ENCODE peak calls at places on chromosomes 6 and 20, in eight cellular contexts. V is Panc1; A is lung; L is psoas muscle; T is breast epithelium; S is ovary; Q is left lung; J is CD4-positive, alpha-beta memory T cell. U is an unnamed sample.

GRCh38 chr6:25035451-25036435 is 100.0 kb upstream of the RIPOR2 start:
- DNase-seq in V (no peak), A (no peak), L (no peak), T (no peak), S (no peak), Q (no peak), J (peak; percentile 45), U (no peak)

GRCh38 chr20:42688576-42688975 is 501.1 kb downstream of the PTPRT start:
- DNase-seq in V (no peak), A (no peak), L (no peak), T (no peak), S (no peak), Q (no peak), J (no peak), U (no peak)

GRCh38 chr6:27864906-27865883 is 47.0 kb downstream of the OR2B2 start:
- DNase-seq in V (peak; percentile 95), A (peak; percentile 63), L (peak; percentile 70), T (peak; percentile 70), S (peak; percentile 33), Q (peak; percentile 91), J (peak; percentile 86), U (peak; percentile 87)

GRCh38 chr6:113886512-113886911 is 29.4 kb downstream of the MARCKS start:
- DNase-seq in V (no peak), A (no peak), L (no peak), T (no peak), S (no peak), Q (no peak), J (no peak), U (no peak)

GRCh38 chr6:2450546-2450945 is 205.1 kb upstream of the GMDS start:
- DNase-seq in V (no peak), A (no peak), L (peak; percentile 68), T (peak; percentile 34), S (no peak), Q (no peak), J (no peak), U (no peak)

GRCh38 chr6:88008821-88009220 is 38.8 kb upstream of the SPACA1 start:
- DNase-seq in V (peak; percentile 8), A (no peak), L (no peak), T (no peak), S (no peak), Q (no peak), J (no peak), U (no peak)

GRCh38 chr6:87122477-87122876 is 27.6 kb upstream of the CGA start:
- DNase-seq in V (no peak), A (no peak), L (no peak), T (no peak), S (no peak), Q (peak; percentile 73), J (no peak), U (no peak)

GRCh38 chr6:10478187-10479040 is 42.7 kb upstream of the GCNT2 start:
- DNase-seq in V (peak; percentile 52), A (no peak), L (no peak), T (no peak), S (no peak), Q (no peak), J (no peak), U (no peak)

GRCh38 chr6:56550307-56550706 is 92.4 kb downstream of the DST start:
- DNase-seq in V (no peak), A (no peak), L (no peak), T (no peak), S (no peak), Q (no peak), J (no peak), U (no peak)

GRCh38 chr6:147287869-147288271 is 83.7 kb downstream of the STXBP5 start:
- DNase-seq in V (peak; percentile 7), A (no peak), L (no peak), T (no peak), S (no peak), Q (no peak), J (no peak), U (no peak)

GRCh38 chr6:1479095-1479494 is 89.7 kb downstream of the FOXF2 start:
- DNase-seq in V (no peak), A (no peak), L (no peak), T (no peak), S (peak; percentile 17), Q (no peak), J (no peak), U (no peak)

GRCh38 chr6:10759884-10760329 is 12.3 kb downstream of the TMEM14B start:
- DNase-seq in V (peak; percentile 88), A (no peak), L (peak; percentile 57), T (no peak), S (peak; percentile 22), Q (no peak), J (no peak), U (no peak)

GRCh38 chr6:5672581-5673011 is 334.1 kb downstream of the NRN1 start:
- DNase-seq in V (no peak), A (no peak), L (peak; percentile 59), T (no peak), S (no peak), Q (no peak), J (no peak), U (no peak)

GRCh38 chr6:3729603-3730344 is 21.7 kb downstream of the PXDC1 start:
- DNase-seq in V (no peak), A (no peak), L (no peak), T (no peak), S (no peak), Q (no peak), J (no peak), U (no peak)

GRCh38 chr20:41411458-41411857 is 44.8 kb upstream of the EMILIN3 start:
- DNase-seq in V (no peak), A (no peak), L (no peak), T (no peak), S (no peak), Q (no peak), J (no peak), U (no peak)

GRCh38 chr20:7792131-7792869 is 148.0 kb downstream of the HAO1 start:
- DNase-seq in V (no peak), A (no peak), L (no peak), T (no peak), S (no peak), Q (no peak), J (no peak), U (no peak)

GRCh38 chr6:167577891-167578361 is 248.8 kb upstream of the AFDN start:
- DNase-seq in V (no peak), A (no peak), L (no peak), T (no peak), S (no peak), Q (peak; percentile 43), J (no peak), U (no peak)

GRCh38 chr6:167574431-167575097 is 249.7 kb downstream of the TTLL2 start:
- DNase-seq in V (no peak), A (peak; percentile 28), L (peak; percentile 79), T (peak; percentile 11), S (peak; percentile 56), Q (peak; percentile 78), J (no peak), U (no peak)

GRCh38 chr6:167575201-167575696 is 250.4 kb downstream of the TTLL2 start:
- DNase-seq in V (no peak), A (peak; percentile 28), L (no peak), T (no peak), S (no peak), Q (peak; percentile 57), J (no peak), U (no peak)

GRCh38 chr6:167576798-167577528 is 249.7 kb upstream of the AFDN start:
- DNase-seq in V (no peak), A (no peak), L (no peak), T (no peak), S (no peak), Q (peak; percentile 59), J (no peak), U (no peak)

GRCh38 chr6:167576050-167576741 is 250.5 kb upstream of the AFDN start:
- DNase-seq in V (no peak), A (no peak), L (no peak), T (no peak), S (no peak), Q (peak; percentile 55), J (no peak), U (no peak)
- H3K4me3 ChIP-seq in V (no peak overlapping the region), A (no peak overlapping the region), L (no peak overlapping the region), T (no peak overlapping the region), S (no peak overlapping the region), Q (no peak overlapping the region), J (no peak overlapping the region), U (no peak overlapping the region)

DNA sequence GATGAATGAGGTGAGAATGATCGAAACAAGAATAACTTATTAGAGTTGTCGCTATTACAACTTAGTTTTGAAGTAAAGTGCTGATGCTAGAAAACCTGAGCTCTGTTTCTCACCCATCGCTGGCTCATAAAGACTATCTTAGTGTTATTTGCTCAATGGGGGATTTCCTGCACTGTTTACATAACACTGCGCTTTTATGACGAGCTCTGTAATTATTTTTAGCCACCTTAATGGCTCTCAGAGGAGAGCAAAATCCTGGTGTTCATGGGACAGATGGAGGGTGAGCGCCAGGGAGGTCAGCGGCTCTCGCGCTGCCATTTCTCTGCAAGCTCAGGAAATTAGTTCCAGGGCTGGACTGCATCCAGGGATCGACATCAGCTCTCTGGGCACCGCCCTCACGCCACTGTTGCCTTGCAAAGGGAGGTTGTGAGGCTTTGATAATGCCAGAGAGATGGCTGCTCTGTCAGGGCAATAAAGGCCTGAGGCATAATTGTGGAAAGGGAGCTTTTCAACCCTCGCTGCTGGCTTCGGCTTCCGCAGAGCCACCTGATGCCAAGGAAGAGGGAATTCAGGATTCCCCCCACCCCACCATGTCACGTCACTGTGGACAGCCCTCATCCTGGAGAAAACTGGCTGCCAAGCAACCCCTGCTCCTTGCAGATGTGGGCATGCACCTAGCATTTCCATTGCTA is 72.0 kb downstream of the DACT2 start:
- DNase-seq in V (no peak), A (peak; percentile 57), L (peak; percentile 64), T (no peak), S (no peak), Q (no peak), J (no peak), U (no peak)
- H3K4me1 ChIP-seq in V (peaks cover 21% of the 10 kb centered on the region), A (peaks cover 5% of the 10 kb centered on the region), L (no peaks in the 10 kb centered on the region), T (no peaks in the 10 kb centered on the region), S (no peaks in the 10 kb centered on the region), Q (no peaks in the 10 kb centered on the region), J (no peaks in the 10 kb centered on the region), U (no peaks in the 10 kb centered on the region)

DNA sequence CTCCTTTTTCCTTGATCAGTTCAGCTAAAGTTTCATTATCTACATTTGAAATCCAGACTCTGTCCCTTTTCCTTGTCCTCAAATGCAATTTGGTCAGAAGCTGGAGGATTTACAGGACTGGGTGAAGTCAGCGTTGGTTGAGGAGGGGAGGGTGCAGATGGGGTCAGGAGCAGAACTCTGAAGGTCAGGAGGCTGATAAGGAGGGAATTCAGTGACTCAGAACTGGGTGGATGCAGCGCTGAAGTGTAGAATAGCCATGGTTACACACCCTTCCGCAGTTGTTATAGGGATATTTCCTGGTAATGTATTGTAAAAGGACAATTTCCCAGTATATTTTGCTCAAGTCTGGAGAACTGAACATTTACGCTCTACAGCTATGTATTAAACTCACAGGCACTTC is 133.1 kb upstream of the FOXA2 start:
- DNase-seq in V (no peak), A (peak; percentile 55), L (no peak), T (no peak), S (no peak), Q (no peak), J (no peak), U (no peak)
- H3K4me3 ChIP-seq in V (no peak overlapping the region), A (no peak overlapping the region), L (no peak overlapping the region), T (no peak overlapping the region), S (no peak overlapping the region), Q (no peak overlapping the region), J (no peak overlapping the region), U (no peak overlapping the region)

DNA sequence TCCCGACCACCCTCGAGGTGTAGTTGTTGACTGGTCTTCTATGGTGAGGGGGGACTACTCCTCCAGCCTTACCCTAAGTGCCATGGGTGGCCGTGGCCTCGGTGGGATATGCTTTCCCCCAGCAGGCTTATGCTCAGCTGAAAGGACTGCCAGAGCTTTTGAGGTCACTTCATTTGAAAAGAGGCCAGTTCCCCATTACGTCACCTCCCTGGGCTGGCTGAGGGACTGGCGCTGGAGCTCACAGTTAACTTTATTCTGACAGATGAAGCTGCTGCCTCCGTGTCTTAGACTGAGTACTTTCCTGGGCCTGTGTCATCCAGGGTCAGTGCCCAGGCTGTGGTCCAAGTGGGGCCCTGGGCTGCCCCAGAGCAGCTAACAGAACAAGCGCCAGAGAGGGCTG is 42.8 kb upstream of the PCMTD2 start:
- DNase-seq in V (no peak), A (no peak), L (peak; percentile 67), T (no peak), S (peak; percentile 74), Q (no peak), J (no peak), U (no peak)
- H3K4me1 ChIP-seq in V (no peaks in the 10 kb centered on the region), A (peaks cover 4% of the 10 kb centered on the region), L (peaks cover 31% of the 10 kb centered on the region), T (no peaks in the 10 kb centered on the region), S (peaks cover 14% of the 10 kb centered on the region), Q (peaks cover 3% of the 10 kb centered on the region), J (peaks cover 21% of the 10 kb centered on the region), U (peaks cover 8% of the 10 kb centered on the region)